ENCODE peak calls at places on chromosomes 11 and 22, in nine cellular contexts. E is Karpas-422; I is adrenal gland; R is PC-3; Q is heart left ventricle; U is CD8-positive, alpha-beta memory T cell; Z is HCT116; A is tibial artery; F is neural progenitor cell. B is an unnamed sample.

GRCh38 chr11:57464343-57465181 is 4.2 kb downstream of the RTN4RL2 start:
- DNase-seq in F (peak; percentile 68), A (no peak), Z (no peak), Q (no peak), U (no peak), I (no peak), R (no peak), E (no peak), B (no peak)

GRCh38 chr11:109426442-109426841 is 4.5 kb downstream of the C11orf87 start:
- DNase-seq in Q (no peak), E (peak; percentile 69), U (no peak), R (peak; percentile 42), F (peak; percentile 23), A (no peak), Z (no peak), I (no peak), B (no peak)

GRCh38 chr11:66331542-66332370 is 4.5 kb downstream of the RIN1 start:
- DNase-seq in Q (peak; percentile 35), I (no peak), R (no peak), F (no peak), A (no peak), Z (no peak), E (no peak), U (no peak), B (no peak)

GRCh38 chr11:67345949-67346819 is 7.2 kb downstream of the POLD4 start:
- DNase-seq in Q (no peak), I (no peak), F (peak; percentile 44), R (peak; percentile 99), Z (peak; percentile 54), U (no peak), E (peak; percentile 83), A (peak; percentile 51), B (peak; percentile 77)

GRCh38 chr11:91081440-91082088 is 858.7 kb upstream of the CHORDC1 start:
- DNase-seq in U (no peak), R (peak; percentile 76), I (peak; percentile 33), Z (no peak), A (no peak), Q (no peak), E (peak; percentile 76), F (no peak), B (no peak)

GRCh38 chr11:47179655-47179991 is 2.9 kb upstream of the ARFGAP2 start:
- DNase-seq in I (no peak), Q (no peak), Z (no peak), F (peak; percentile 79), E (peak; percentile 84), R (peak; percentile 53), U (no peak), A (no peak), B (no peak)

GRCh38 chr22:29972121-29972520 is 89.1 kb downstream of the MTMR3 start:
- DNase-seq in Q (no peak), R (no peak), U (no peak), A (no peak), E (no peak), F (no peak), I (no peak), Z (no peak), B (no peak)

GRCh38 chr11:102780491-102780918 is at the start of gene MMP10:
- DNase-seq in U (no peak), F (peak; percentile 76), R (peak; percentile 92), Q (no peak), E (peak; percentile 72), A (no peak), I (no peak), Z (peak; percentile 54), B (no peak)

GRCh38 chr11:128910583-128910982 is 19.4 kb downstream of the KCNJ5 start:
- DNase-seq in Z (no peak), R (peak; percentile 16), U (no peak), E (no peak), I (no peak), F (no peak), Q (no peak), A (no peak), B (no peak)
- H3K4me1 ChIP-seq in Z (peaks cover 33% of the 10 kb centered on the region), R (peaks cover 14% of the 10 kb centered on the region), U (peaks cover 5% of the 10 kb centered on the region), E (no peaks in the 10 kb centered on the region), I (peaks cover 16% of the 10 kb centered on the region), F (no peaks in the 10 kb centered on the region), Q (no peaks in the 10 kb centered on the region), A (no peaks in the 10 kb centered on the region), B (no peaks in the 10 kb centered on the region)

GRCh38 chr11:63572026-63572688 is 9.0 kb upstream of the PLAAT2 start:
- DNase-seq in E (peak; percentile 54), Q (no peak), A (no peak), Z (no peak), I (no peak), R (no peak), U (no peak), F (no peak), B (peak; percentile 4)

GRCh38 chr11:63574856-63575602 is 11.8 kb upstream of the PLAAT2 start:
- DNase-seq in Z (no peak), Q (no peak), U (no peak), F (no peak), I (no peak), A (peak; percentile 81), E (no peak), R (no peak), B (peak; percentile 37)

GRCh38 chr11:63569570-63569969 is 6.4 kb upstream of the PLAAT2 start:
- DNase-seq in U (no peak), Q (no peak), I (no peak), F (no peak), E (no peak), A (no peak), R (no peak), Z (no peak), B (no peak)

DNA sequence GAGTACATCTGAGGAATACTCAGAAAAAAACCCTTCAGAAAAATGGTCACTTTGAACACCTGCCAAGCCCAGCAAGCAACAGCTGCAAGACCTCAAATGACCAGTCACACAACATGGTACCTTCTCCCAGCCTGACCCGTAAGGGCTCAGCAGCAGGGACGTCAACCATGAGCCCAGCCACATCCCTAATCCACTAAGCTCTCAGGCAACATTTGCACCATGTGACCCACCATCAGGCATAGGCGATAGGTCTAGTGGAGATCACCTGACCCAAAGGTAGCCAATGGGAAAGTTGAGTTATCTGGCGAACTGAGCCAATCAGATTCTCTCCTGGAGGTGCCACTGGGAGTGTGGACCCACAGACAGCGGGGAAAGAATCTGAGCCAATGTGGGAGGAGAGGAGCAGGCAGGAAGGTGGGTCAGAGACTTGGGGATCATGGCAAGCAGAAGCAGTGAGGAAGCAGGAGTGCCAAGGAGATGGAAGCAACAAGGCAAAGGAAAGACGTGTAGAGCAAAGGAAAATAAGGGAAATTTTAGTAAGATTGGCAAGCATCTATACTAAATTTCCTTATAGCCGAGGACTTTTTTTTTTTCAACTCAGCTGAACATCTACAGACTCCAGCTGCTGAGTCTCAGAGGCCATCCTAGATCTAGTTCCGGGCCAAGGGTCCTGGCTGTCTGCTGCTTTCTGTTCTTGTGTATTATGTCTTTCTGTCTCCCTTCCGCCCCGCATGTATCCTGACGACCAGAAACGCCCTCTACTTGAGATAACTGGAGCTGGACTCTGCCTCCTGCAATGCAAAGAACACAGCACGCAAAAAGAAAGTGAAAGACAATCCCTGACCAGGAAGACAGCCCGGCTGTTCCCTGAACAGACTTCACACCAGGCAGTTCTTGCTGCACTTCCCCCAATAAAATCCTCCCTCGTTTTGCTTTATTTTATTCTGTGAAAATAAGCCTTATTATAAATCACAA is 11.0 kb upstream of the PLAAT2 start:
- DNase-seq in R (no peak), I (peak; percentile 37), F (no peak), E (peak; percentile 51), Z (no peak), U (no peak), A (peak; percentile 57), Q (no peak), B (peak; percentile 84)
- H3K4me3 ChIP-seq in R (no peak overlapping the region), I (no peak overlapping the region), F (no peak overlapping the region), E (no peak overlapping the region), Z (no peak overlapping the region), U (peak overlapping the region; percentile 40), A (peak overlapping the region; percentile 19), Q (peak overlapping the region; percentile 8), B (peak overlapping the region; percentile 4)

GRCh38 chr22:41513391-41513790 is 30.9 kb downstream of the POLR3H start:
- DNase-seq in F (no peak), I (no peak), Q (no peak), R (no peak), U (no peak), A (no peak), Z (no peak), E (no peak), B (no peak)

GRCh38 chr22:41516462-41516861 is 27.8 kb downstream of the POLR3H start:
- DNase-seq in A (no peak), R (no peak), Z (no peak), U (no peak), F (no peak), Q (no peak), I (no peak), E (no peak), B (no peak)

GRCh38 chr22:41518048-41518347 is 26.3 kb downstream of the POLR3H start:
- DNase-seq in A (no peak), U (no peak), Z (no peak), I (no peak), Q (no peak), F (no peak), E (no peak), R (no peak), B (no peak)

GRCh38 chr22:41521166-41521565 is 23.1 kb downstream of the POLR3H start:
- DNase-seq in Q (no peak), F (no peak), E (no peak), Z (no peak), A (no peak), U (no peak), R (no peak), I (no peak), B (no peak)

GRCh38 chr22:41517172-41518047 is 26.9 kb downstream of the POLR3H start:
- DNase-seq in Q (no peak), E (no peak), Z (no peak), A (peak; percentile 89), F (peak; percentile 71), U (peak; percentile 11), R (peak; percentile 70), I (peak; percentile 90), B (peak; percentile 84)
- H3K36me3 ChIP-seq in Q (no peaks in the 10 kb centered on the region), E (peaks cover 14% of the 10 kb centered on the region), Z (peaks cover 44% of the 10 kb centered on the region), A (peaks cover 18% of the 10 kb centered on the region), F (no peaks in the 10 kb centered on the region), U (peaks cover 30% of the 10 kb centered on the region), R (peaks cover 16% of the 10 kb centered on the region), I (no peaks in the 10 kb centered on the region), B (peaks cover 7% of the 10 kb centered on the region)

GRCh38 chr22:31952459-31952858 is 8.1 kb downstream of the YWHAH start:
- DNase-seq in F (no peak), Q (no peak), U (no peak), R (peak; percentile 72), A (no peak), E (no peak), I (no peak), Z (no peak), B (no peak)

GRCh38 chr22:31953251-31953650 is 8.9 kb downstream of the YWHAH start:
- DNase-seq in I (no peak), Z (no peak), R (no peak), U (no peak), Q (no peak), A (no peak), E (no peak), F (no peak), B (no peak)

GRCh38 chr22:31951201-31952093 is 7.1 kb downstream of the YWHAH start:
- DNase-seq in R (peak; percentile 25), A (no peak), E (no peak), Q (no peak), I (no peak), F (no peak), Z (no peak), U (no peak), B (no peak)

GRCh38 chr22:31950226-31950625 is 5.9 kb downstream of the YWHAH start:
- DNase-seq in R (no peak), U (no peak), F (no peak), I (no peak), Q (no peak), Z (no peak), A (peak; percentile 72), E (no peak), B (no peak)

DNA sequence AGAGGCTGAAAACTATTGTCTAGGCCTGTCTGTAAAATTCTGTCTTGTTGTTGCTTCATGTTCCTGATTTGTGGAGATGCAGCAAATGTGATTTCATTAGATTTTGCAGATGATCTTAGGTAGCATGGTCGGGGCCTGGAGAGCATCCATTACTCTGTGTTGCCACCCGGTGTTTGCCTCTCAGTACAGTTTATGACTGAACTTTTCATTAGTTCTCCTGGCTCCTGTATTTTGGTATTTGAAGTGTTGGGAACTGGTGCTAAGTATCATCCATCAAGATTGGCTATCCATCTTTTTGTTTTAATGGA is 7.7 kb downstream of the YWHAH start:
- DNase-seq in Z (no peak), U (no peak), F (no peak), E (no peak), R (no peak), A (no peak), Q (no peak), I (no peak), B (no peak)
- H3K4me1 ChIP-seq in Z (peaks cover 29% of the 10 kb centered on the region), U (peaks cover 56% of the 10 kb centered on the region), F (peaks cover 2% of the 10 kb centered on the region), E (peaks cover 1% of the 10 kb centered on the region), R (peaks cover 31% of the 10 kb centered on the region), A (no peaks in the 10 kb centered on the region), Q (peaks cover 20% of the 10 kb centered on the region), I (peaks cover 24% of the 10 kb centered on the region), B (peaks cover 16% of the 10 kb centered on the region)